ENCODE peak calls at places on chromosomes 6 and 20, in five cellular contexts. O, Q, Z, G and V are unnamed samples.

GRCh38 chr20:23584434-23585199 is 16.3 kb upstream of the CST9L start:
- DNase-seq in O (peak), Q (no peak), Z (no peak), G (no peak), V (no peak)

GRCh38 chr20:19013907-19014306 is 198.5 kb upstream of the SLC24A3 start:
- DNase-seq in O (no peak), Q (no peak), Z (no peak), G (peak), V (no peak)

GRCh38 chr20:63690001-63690897 is 6.2 kb upstream of the TNFRSF6B start:
- DNase-seq in O (no peak), Q (no peak), Z (no peak), G (no peak), V (no peak)

GRCh38 chr20:23374441-23374840 is 12.5 kb downstream of the GZF1 start:
- DNase-seq in O (no peak), Q (no peak), Z (no peak), G (no peak), V (no peak)

GRCh38 chr6:96236471-96236870 is 220.7 kb downstream of the FUT9 start:
- DNase-seq in O (no peak), Q (no peak), Z (no peak), G (no peak), V (no peak)

GRCh38 chr6:4274382-4275082 is 139.2 kb upstream of the ECI2 start:
- DNase-seq in O (no peak), Q (no peak), Z (no peak), G (no peak), V (no peak)

GRCh38 chr6:134678436-134678889 is 271.4 kb downstream of the ALDH8A1 start:
- DNase-seq in O (no peak), Q (no peak), Z (peak), G (no peak), V (no peak)

GRCh38 chr20:52200870-52201269 is 9.3 kb upstream of the ZFP64 start:
- DNase-seq in O (no peak), Q (no peak), Z (no peak), G (no peak), V (no peak)

GRCh38 chr6:70956451-70957283 is at the start of gene B3GAT2:
- DNase-seq in O (peak), Q (peak), Z (peak), G (no peak), V (no peak)

GRCh38 chr6:79602859-79603258 is 28.3 kb upstream of the SH3BGRL2 start:
- DNase-seq in O (no peak), Q (no peak), Z (no peak), G (no peak), V (no peak)

GRCh38 chr6:115360602-115361325 is 699.9 kb downstream of the FRK start:
- DNase-seq in O (no peak), Q (no peak), Z (no peak), G (no peak), V (no peak)

GRCh38 chr20:50552979-50553378 is 42.8 kb downstream of the PTPN1 start:
- DNase-seq in O (no peak), Q (no peak), Z (no peak), G (no peak), V (no peak)

GRCh38 chr6:153215242-153215641 is 84.2 kb upstream of the RGS17 start:
- DNase-seq in O (no peak), Q (no peak), Z (no peak), G (no peak), V (no peak)

GRCh38 chr6:147567141-147567805 is 58.8 kb downstream of the SAMD5 start:
- DNase-seq in O (no peak), Q (no peak), Z (no peak), G (no peak), V (no peak)

GRCh38 chr6:41428995-41429417 is 93.6 kb downstream of the NCR2 start:
- DNase-seq in O (no peak), Q (no peak), Z (peak), G (peak), V (no peak)

GRCh38 chr20:41135187-41135887 is 2.0 kb upstream of the PLCG1 start:
- DNase-seq in O (peak), Q (peak), Z (no peak), G (no peak), V (no peak)

GRCh38 chr6:119116712-119117281 is 38.3 kb upstream of the FAM184A start:
- DNase-seq in O (peak), Q (no peak), Z (no peak), G (no peak), V (no peak)
- TF ChIP-seq CTCF in O (peak), Q (peak), Z (no peak), G (no peak), V (no peak)

GRCh38 chr6:31717499-31718222 is 2.5 kb downstream of the LY6G6D start:
- DNase-seq in O (peak), Q (no peak), Z (no peak), G (no peak), V (no peak)
- TF ChIP-seq CTCF in O (no peak), Q (no peak), Z (no peak), G (no peak), V (no peak)

GRCh38 chr6:75934643-75935472 is 137.6 kb downstream of the IMPG1 start:
- DNase-seq in O (peak), Q (peak), Z (peak), G (peak), V (peak)

GRCh38 chr6:75930954-75931689 is 141.3 kb downstream of the IMPG1 start:
- DNase-seq in O (no peak), Q (no peak), Z (no peak), G (no peak), V (no peak)

GRCh38 chr6:75935473-75935793 is 137.0 kb downstream of the IMPG1 start:
- DNase-seq in O (no peak), Q (no peak), Z (no peak), G (no peak), V (no peak)

GRCh38 chr6:75933387-75933975 is 139.0 kb downstream of the IMPG1 start:
- DNase-seq in O (no peak), Q (no peak), Z (no peak), G (no peak), V (no peak)

GRCh38 chr6:75932067-75932466 is 140.4 kb downstream of the IMPG1 start:
- DNase-seq in O (peak), Q (peak), Z (peak), G (no peak), V (no peak)
- TF ChIP-seq CTCF in O (peak), Q (peak), Z (peak), G (peak), V (peak)

DNA sequence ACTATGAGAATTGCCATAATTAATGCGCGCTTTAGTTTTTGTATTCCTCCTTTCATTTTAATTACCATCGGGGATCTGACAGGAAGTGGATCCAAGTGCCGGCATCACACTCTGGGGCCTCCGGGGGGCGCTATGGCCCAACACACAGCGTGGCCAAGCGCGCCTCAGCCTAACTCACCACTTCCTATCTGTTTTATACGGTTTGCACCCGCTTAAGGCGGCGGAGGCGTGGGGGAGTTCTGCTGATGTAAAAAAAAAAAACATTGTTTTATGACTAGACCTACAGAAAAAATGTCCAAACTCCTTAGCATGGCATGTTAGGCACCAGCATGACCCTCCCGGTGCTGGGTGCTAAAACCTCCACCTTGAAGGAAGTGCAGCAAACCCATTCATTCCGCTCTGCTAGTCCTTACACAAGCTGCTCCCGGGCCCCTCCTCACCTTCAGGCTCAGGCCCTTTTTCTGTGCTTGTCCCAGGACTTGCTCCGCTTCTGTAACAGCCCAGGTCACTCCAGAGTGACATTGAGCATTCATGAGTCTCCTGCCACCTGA is 4.5 kb upstream of the EBF4 start:
- DNase-seq in O (peak), Q (peak), Z (peak), G (no peak), V (peak)
- TF ChIP-seq CTCF in O (peak), Q (peak), Z (peak), G (peak), V (peak)

GRCh38 chr6:149265945-149266344 is 51.6 kb upstream of the TAB2 start:
- DNase-seq in O (no peak), Q (no peak), Z (no peak), G (no peak), V (no peak)

GRCh38 chr6:149267513-149268043 is 49.9 kb upstream of the TAB2 start:
- DNase-seq in O (no peak), Q (no peak), Z (no peak), G (no peak), V (no peak)

GRCh38 chr6:149261364-149261763 is 56.1 kb upstream of the TAB2 start:
- DNase-seq in O (no peak), Q (no peak), Z (no peak), G (no peak), V (no peak)

GRCh38 chr6:149266659-149267058 is 50.9 kb upstream of the TAB2 start:
- DNase-seq in O (no peak), Q (no peak), Z (no peak), G (no peak), V (no peak)

GRCh38 chr6:149264629-149265028 is 52.9 kb upstream of the TAB2 start:
- DNase-seq in O (no peak), Q (no peak), Z (no peak), G (no peak), V (no peak)
- TF ChIP-seq CTCF in O (no peak), Q (no peak), Z (no peak), G (no peak), V (no peak)

GRCh38 chr6:158993639-158994038 is 6.4 kb downstream of the RSPH3 start:
- DNase-seq in O (no peak), Q (no peak), Z (no peak), G (no peak), V (no peak)

GRCh38 chr6:158988477-158988876 is 11.5 kb downstream of the RSPH3 start:
- DNase-seq in O (no peak), Q (no peak), Z (no peak), G (no peak), V (no peak)

GRCh38 chr6:158996863-158997262 is 3.1 kb downstream of the RSPH3 start:
- DNase-seq in O (no peak), Q (no peak), Z (no peak), G (no peak), V (no peak)

GRCh38 chr6:158987657-158988056 is 12.3 kb downstream of the RSPH3 start:
- DNase-seq in O (no peak), Q (no peak), Z (no peak), G (no peak), V (no peak)

DNA sequence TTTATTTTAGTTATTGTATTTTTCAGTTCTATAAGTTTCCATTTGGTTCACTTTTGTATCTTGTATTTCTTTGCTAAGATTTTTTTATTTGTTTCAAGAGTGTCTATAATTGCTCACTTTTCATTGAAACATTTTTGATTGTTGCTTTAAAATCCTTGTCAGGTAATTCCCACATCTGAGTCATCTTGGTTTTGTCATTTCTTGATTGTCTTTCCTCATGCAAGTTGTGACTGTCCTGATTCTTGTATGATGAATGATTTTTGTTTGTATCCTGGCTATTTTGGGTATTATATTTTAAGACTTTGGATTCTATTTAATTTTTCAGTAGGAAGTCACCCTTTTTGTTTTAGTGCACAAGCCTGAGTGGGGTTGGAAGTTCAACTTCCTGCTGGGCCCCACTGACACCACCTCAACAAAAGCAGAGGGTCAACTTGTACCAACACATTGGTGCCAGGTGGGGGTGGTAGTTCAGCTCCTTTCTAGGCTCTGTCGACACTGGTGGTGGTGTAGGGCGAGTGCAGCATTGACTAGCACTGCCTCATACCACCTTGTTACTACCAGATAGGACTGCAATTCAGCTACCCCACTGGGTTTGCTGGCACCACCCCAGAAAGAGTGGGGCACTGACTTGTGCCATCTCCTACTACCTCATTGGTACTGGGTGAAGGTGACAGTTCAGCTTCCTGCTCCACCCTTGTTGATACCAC is 8.8 kb downstream of the RSPH3 start:
- DNase-seq in O (peak), Q (no peak), Z (no peak), G (no peak), V (no peak)
- TF ChIP-seq CTCF in O (no peak), Q (no peak), Z (no peak), G (no peak), V (no peak)

GRCh38 chr6:37741757-37742400 is 44.2 kb upstream of the MDGA1 start:
- DNase-seq in O (peak), Q (peak), Z (no peak), G (no peak), V (no peak)
- TF ChIP-seq CTCF in O (peak), Q (peak), Z (peak), G (peak), V (peak)

DNA sequence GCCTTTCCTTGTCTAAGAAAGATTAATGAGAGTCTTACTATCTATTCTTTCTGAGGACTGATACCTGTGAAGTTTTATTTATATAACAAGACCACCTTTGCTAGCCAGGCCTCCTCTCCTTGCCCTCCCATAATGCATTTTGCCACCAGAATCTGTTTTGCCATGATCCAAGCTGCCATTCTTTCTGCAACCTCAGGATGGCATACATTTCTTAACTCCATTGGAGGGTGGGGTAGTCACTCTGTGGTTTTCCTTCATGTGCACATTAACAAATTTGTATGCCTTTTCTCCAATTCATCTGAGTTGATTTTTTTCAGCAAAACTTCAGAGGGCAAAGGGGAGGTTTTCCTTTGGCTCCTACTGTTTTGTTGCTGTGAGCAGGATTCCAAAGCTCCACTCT is 26.4 kb upstream of the ENPP4 start:
- DNase-seq in O (no peak), Q (no peak), Z (no peak), G (no peak), V (no peak)
- TF ChIP-seq CTCF in O (no peak), Q (no peak), Z (no peak), G (peak), V (no peak)

GRCh38 chr6:168201383-168201782 is 118.2 kb downstream of the DACT2 start:
- DNase-seq in O (peak), Q (no peak), Z (no peak), G (no peak), V (no peak)
- TF ChIP-seq CTCF in O (peak), Q (peak), Z (no peak), G (no peak), V (no peak)